ENCODE peak calls at places on chromosomes 3 and 15, in nine cellular contexts. U, N, W, G, X, V, I, O and C are unnamed samples.

GRCh38 chr15:60643490-60644040 is 164.6 kb upstream of the ICE2 start:
- DNase-seq in U (no peak), N (no peak), W (no peak), G (no peak), X (no peak), V (no peak), I (no peak), O (no peak), C (no peak)

GRCh38 chr3:149401926-149402310 is 24.5 kb upstream of the TM4SF1 start:
- DNase-seq in U (no peak), N (no peak), W (no peak), G (no peak), X (peak), V (no peak), I (no peak), O (no peak), C (no peak)

GRCh38 chr3:157857461-157857860 is 248.8 kb downstream of the SHOX2 start:
- DNase-seq in U (no peak), N (no peak), W (no peak), G (no peak), X (no peak), V (no peak), I (no peak), O (no peak), C (no peak)

GRCh38 chr3:17195856-17196604 is 311.3 kb downstream of the PLCL2 start:
- DNase-seq in U (no peak), N (no peak), W (no peak), G (no peak), X (peak), V (peak), I (peak), O (no peak), C (no peak)

GRCh38 chr15:39084683-39085530 is 496.0 kb upstream of the THBS1 start:
- DNase-seq in U (peak), N (no peak), W (no peak), G (no peak), X (peak), V (no peak), I (peak), O (no peak), C (no peak)

GRCh38 chr3:37546876-37547275 is 314.8 kb upstream of the CTDSPL start:
- DNase-seq in U (peak), N (no peak), W (no peak), G (no peak), X (peak), V (no peak), I (peak), O (no peak), C (peak)

GRCh38 chr3:151086484-151087456 is 1.3 kb downstream of the MED12L start:
- DNase-seq in U (peak), N (peak), W (peak), G (peak), X (peak), V (peak), I (peak), O (peak), C (peak)

GRCh38 chr3:10709110-10709781 is 106.8 kb upstream of the SLC6A11 start:
- DNase-seq in U (no peak), N (no peak), W (no peak), G (no peak), X (no peak), V (no peak), I (no peak), O (no peak), C (no peak)

GRCh38 chr3:145673790-145674189 is 487.2 kb downstream of the PLOD2 start:
- DNase-seq in U (no peak), N (no peak), W (no peak), G (no peak), X (no peak), V (no peak), I (no peak), O (no peak), C (no peak)

GRCh38 chr3:35422826-35423601 is 216.3 kb upstream of the ARPP21 start:
- DNase-seq in U (no peak), N (no peak), W (no peak), G (no peak), X (no peak), V (no peak), I (no peak), O (no peak), C (no peak)

GRCh38 chr15:92928351-92928750 is 28.2 kb downstream of the CHD2 start:
- DNase-seq in U (no peak), N (no peak), W (no peak), G (no peak), X (no peak), V (no peak), I (no peak), O (no peak), C (no peak)

GRCh38 chr3:187922704-187923393 is 177.6 kb upstream of the BCL6 start:
- DNase-seq in U (peak), N (no peak), W (no peak), G (no peak), X (peak), V (no peak), I (no peak), O (no peak), C (no peak)

GRCh38 chr3:152315623-152316022 is 46.9 kb downstream of the MBNL1 start:
- DNase-seq in U (no peak), N (no peak), W (no peak), G (no peak), X (no peak), V (no peak), I (no peak), O (no peak), C (no peak)

GRCh38 chr3:98735761-98736269 is 27.3 kb upstream of the ST3GAL6 start:
- DNase-seq in U (no peak), N (no peak), W (no peak), G (no peak), X (no peak), V (no peak), I (peak), O (no peak), C (no peak)

GRCh38 chr3:189621948-189622603 is 9.1 kb upstream of the TP63 start:
- DNase-seq in U (no peak), N (no peak), W (no peak), G (no peak), X (no peak), V (no peak), I (no peak), O (no peak), C (no peak)

GRCh38 chr3:194852836-194853508 is 167.3 kb downstream of the FAM43A start:
- DNase-seq in U (no peak), N (no peak), W (no peak), G (no peak), X (no peak), V (no peak), I (no peak), O (peak), C (no peak)

GRCh38 chr3:51953445-51953844 is 1.7 kb upstream of the GPR62 start:
- DNase-seq in U (peak), N (no peak), W (no peak), G (no peak), X (peak), V (no peak), I (peak), O (no peak), C (no peak)

GRCh38 chr3:115341208-115341607 is 194.1 kb upstream of the ZBTB20 start:
- DNase-seq in U (peak), N (no peak), W (no peak), G (no peak), X (peak), V (no peak), I (peak), O (no peak), C (no peak)

GRCh38 chr3:172808969-172809546 is 58.5 kb downstream of the ECT2 start:
- DNase-seq in U (peak), N (no peak), W (no peak), G (no peak), X (peak), V (no peak), I (peak), O (peak), C (peak)

GRCh38 chr15:62257991-62258390 is 92.9 kb upstream of the C2CD4B start:
- DNase-seq in U (no peak), N (no peak), W (no peak), G (no peak), X (no peak), V (no peak), I (no peak), O (peak), C (no peak)

GRCh38 chr3:12294885-12295580 is 6.2 kb downstream of the PPARG start:
- DNase-seq in U (peak), N (no peak), W (no peak), G (no peak), X (peak), V (no peak), I (peak), O (no peak), C (no peak)